ENCODE peak calls at places on chromosome 6, in ten cellular contexts. One of them, this sample, is unnamed.

GRCh38 chr6:146543940-146544661 is 468 bp downstream of the RAB32 start:
- DNase-seq in heart right ventricle: no peak
- DNase-seq in endothelial cell: peak
- DNase-seq in K562: no peak
- DNase-seq in epithelial cell of esophagus: peak
- DNase-seq in psoas muscle: peak
- DNase-seq in lower lobe of right lung: peak
- DNase-seq in natural killer cell: no peak
- DNase-seq in activated B cell treated with CpG ODN at 0.5 μM for 24 hours: no peak
- DNase-seq in PC-9: no peak
- DNase-seq in this sample: peak

GRCh38 chr6:156280131-156280530 is 497.0 kb upstream of the ARID1B start:
- DNase-seq in K562: no peak
- DNase-seq in PC-9: no peak
- DNase-seq in lower lobe of right lung: no peak
- DNase-seq in epithelial cell of esophagus: no peak
- DNase-seq in heart right ventricle: no peak
- DNase-seq in endothelial cell: no peak
- DNase-seq in activated B cell treated with CpG ODN at 0.5 μM for 24 hours: no peak
- DNase-seq in psoas muscle: no peak
- DNase-seq in natural killer cell: no peak
- DNase-seq in this sample: no peak

GRCh38 chr6:117555882-117556498 is 46.3 kb downstream of the GOPC start:
- DNase-seq in PC-9: peak
- DNase-seq in activated B cell treated with CpG ODN at 0.5 μM for 24 hours: no peak
- DNase-seq in endothelial cell: peak
- DNase-seq in natural killer cell: peak
- DNase-seq in epithelial cell of esophagus: peak
- DNase-seq in lower lobe of right lung: no peak
- DNase-seq in heart right ventricle: no peak
- DNase-seq in psoas muscle: no peak
- DNase-seq in K562: no peak
- DNase-seq in this sample: peak

GRCh38 chr6:70956451-70957283 is at the start of gene B3GAT2:
- DNase-seq in K562: no peak
- DNase-seq in lower lobe of right lung: no peak
- DNase-seq in heart right ventricle: no peak
- DNase-seq in activated B cell treated with CpG ODN at 0.5 μM for 24 hours: peak
- DNase-seq in endothelial cell: peak
- DNase-seq in PC-9: no peak
- DNase-seq in psoas muscle: no peak
- DNase-seq in natural killer cell: no peak
- DNase-seq in epithelial cell of esophagus: peak
- DNase-seq in this sample: peak

GRCh38 chr6:114144887-114145851 is 174.2 kb upstream of the HDAC2 start:
- DNase-seq in endothelial cell: no peak
- DNase-seq in PC-9: peak
- DNase-seq in K562: no peak
- DNase-seq in activated B cell treated with CpG ODN at 0.5 μM for 24 hours: no peak
- DNase-seq in natural killer cell: no peak
- DNase-seq in psoas muscle: no peak
- DNase-seq in epithelial cell of esophagus: no peak
- DNase-seq in lower lobe of right lung: no peak
- DNase-seq in heart right ventricle: no peak
- DNase-seq in this sample: no peak

GRCh38 chr6:134303903-134304302 is 14.0 kb downstream of the SGK1 start:
- DNase-seq in natural killer cell: no peak
- DNase-seq in heart right ventricle: no peak
- DNase-seq in psoas muscle: no peak
- DNase-seq in PC-9: no peak
- DNase-seq in endothelial cell: no peak
- DNase-seq in activated B cell treated with CpG ODN at 0.5 μM for 24 hours: no peak
- DNase-seq in lower lobe of right lung: no peak
- DNase-seq in epithelial cell of esophagus: no peak
- DNase-seq in K562: no peak
- DNase-seq in this sample: no peak

GRCh38 chr6:17867880-17868279 is 119.6 kb downstream of the KIF13A start:
- DNase-seq in psoas muscle: no peak
- DNase-seq in lower lobe of right lung: no peak
- DNase-seq in activated B cell treated with CpG ODN at 0.5 μM for 24 hours: no peak
- DNase-seq in endothelial cell: no peak
- DNase-seq in PC-9: peak
- DNase-seq in heart right ventricle: no peak
- DNase-seq in epithelial cell of esophagus: peak
- DNase-seq in K562: no peak
- DNase-seq in natural killer cell: no peak
- DNase-seq in this sample: no peak

GRCh38 chr6:33771342-33772113 is 17.4 kb downstream of the LEMD2 start:
- DNase-seq in natural killer cell: peak
- DNase-seq in endothelial cell: peak
- DNase-seq in K562: peak
- DNase-seq in activated B cell treated with CpG ODN at 0.5 μM for 24 hours: peak
- DNase-seq in heart right ventricle: peak
- DNase-seq in epithelial cell of esophagus: peak
- DNase-seq in lower lobe of right lung: peak
- DNase-seq in PC-9: peak
- DNase-seq in psoas muscle: peak
- DNase-seq in this sample: peak

GRCh38 chr6:128487055-128487454 is 33.3 kb downstream of the PTPRK start:
- DNase-seq in natural killer cell: no peak
- DNase-seq in psoas muscle: no peak
- DNase-seq in K562: no peak
- DNase-seq in lower lobe of right lung: no peak
- DNase-seq in endothelial cell: no peak
- DNase-seq in heart right ventricle: no peak
- DNase-seq in epithelial cell of esophagus: no peak
- DNase-seq in PC-9: no peak
- DNase-seq in activated B cell treated with CpG ODN at 0.5 μM for 24 hours: no peak
- DNase-seq in this sample: no peak

GRCh38 chr6:164417537-164417936 is 891.9 kb downstream of the C6orf118 start:
- DNase-seq in activated B cell treated with CpG ODN at 0.5 μM for 24 hours: no peak
- DNase-seq in natural killer cell: no peak
- DNase-seq in psoas muscle: no peak
- DNase-seq in epithelial cell of esophagus: no peak
- DNase-seq in PC-9: no peak
- DNase-seq in heart right ventricle: no peak
- DNase-seq in K562: no peak
- DNase-seq in endothelial cell: no peak
- DNase-seq in lower lobe of right lung: no peak
- DNase-seq in this sample: no peak
- TF ChIP-seq CTCF in activated B cell treated with CpG ODN at 0.5 μM for 24 hours: no peak
- TF ChIP-seq CTCF in natural killer cell: no peak
- TF ChIP-seq CTCF in psoas muscle: no peak
- TF ChIP-seq CTCF in epithelial cell of esophagus: no peak
- TF ChIP-seq CTCF in PC-9: no peak
- TF ChIP-seq CTCF in heart right ventricle: peak
- TF ChIP-seq CTCF in K562: peak
- TF ChIP-seq CTCF in endothelial cell: no peak
- TF ChIP-seq CTCF in lower lobe of right lung: no peak
- TF ChIP-seq CTCF in this sample: no peak

GRCh38 chr6:160412993-160413392 is 64.8 kb downstream of the SLC22A3 start:
- DNase-seq in natural killer cell: no peak
- DNase-seq in endothelial cell: no peak
- DNase-seq in epithelial cell of esophagus: no peak
- DNase-seq in lower lobe of right lung: no peak
- DNase-seq in heart right ventricle: no peak
- DNase-seq in K562: no peak
- DNase-seq in PC-9: no peak
- DNase-seq in activated B cell treated with CpG ODN at 0.5 μM for 24 hours: no peak
- DNase-seq in psoas muscle: no peak
- DNase-seq in this sample: no peak
- TF ChIP-seq CTCF in natural killer cell: no peak
- TF ChIP-seq CTCF in endothelial cell: no peak
- TF ChIP-seq CTCF in epithelial cell of esophagus: no peak
- TF ChIP-seq CTCF in lower lobe of right lung: no peak
- TF ChIP-seq CTCF in heart right ventricle: no peak
- TF ChIP-seq CTCF in K562: no peak
- TF ChIP-seq CTCF in PC-9: no peak
- TF ChIP-seq CTCF in activated B cell treated with CpG ODN at 0.5 μM for 24 hours: no peak
- TF ChIP-seq CTCF in psoas muscle: no peak
- TF ChIP-seq CTCF in this sample: no peak

DNA sequence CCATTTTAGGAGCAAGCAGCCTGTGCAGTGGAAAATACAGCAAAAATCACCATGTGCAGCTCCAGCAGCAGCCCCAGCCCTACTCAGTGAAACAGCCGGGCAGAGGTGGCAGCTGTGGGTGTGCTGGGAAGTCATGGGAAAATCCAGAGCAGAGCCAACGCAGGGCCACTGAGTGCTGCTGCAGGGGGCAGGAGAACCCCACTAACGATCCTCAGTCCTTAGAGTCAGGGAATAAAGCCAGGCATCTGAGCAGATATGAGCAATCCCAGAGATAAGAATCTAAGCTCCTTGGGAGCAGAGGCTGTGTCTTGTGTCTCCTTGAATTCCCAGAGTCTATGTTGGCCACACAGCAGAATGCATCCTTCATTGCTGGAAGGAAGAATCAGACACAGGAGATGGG is 493.1 kb upstream of the MAP3K7 start:
- DNase-seq in PC-9: no peak
- DNase-seq in endothelial cell: no peak
- DNase-seq in K562: no peak
- DNase-seq in heart right ventricle: no peak
- DNase-seq in natural killer cell: no peak
- DNase-seq in activated B cell treated with CpG ODN at 0.5 μM for 24 hours: no peak
- DNase-seq in epithelial cell of esophagus: no peak
- DNase-seq in lower lobe of right lung: no peak
- DNase-seq in psoas muscle: no peak
- DNase-seq in this sample: no peak
- TF ChIP-seq CTCF in PC-9: no peak
- TF ChIP-seq CTCF in endothelial cell: no peak
- TF ChIP-seq CTCF in K562: no peak
- TF ChIP-seq CTCF in heart right ventricle: no peak
- TF ChIP-seq CTCF in natural killer cell: no peak
- TF ChIP-seq CTCF in activated B cell treated with CpG ODN at 0.5 μM for 24 hours: no peak
- TF ChIP-seq CTCF in epithelial cell of esophagus: no peak
- TF ChIP-seq CTCF in lower lobe of right lung: no peak
- TF ChIP-seq CTCF in psoas muscle: no peak
- TF ChIP-seq CTCF in this sample: no peak

GRCh38 chr6:132264101-132264500 is 137.2 kb downstream of the MOXD1 start:
- DNase-seq in heart right ventricle: no peak
- DNase-seq in lower lobe of right lung: no peak
- DNase-seq in activated B cell treated with CpG ODN at 0.5 μM for 24 hours: no peak
- DNase-seq in PC-9: no peak
- DNase-seq in natural killer cell: no peak
- DNase-seq in K562: no peak
- DNase-seq in psoas muscle: no peak
- DNase-seq in epithelial cell of esophagus: no peak
- DNase-seq in endothelial cell: no peak
- DNase-seq in this sample: no peak

GRCh38 chr6:132261354-132261753 is 139.9 kb downstream of the MOXD1 start:
- DNase-seq in epithelial cell of esophagus: peak
- DNase-seq in endothelial cell: no peak
- DNase-seq in psoas muscle: no peak
- DNase-seq in PC-9: no peak
- DNase-seq in natural killer cell: no peak
- DNase-seq in lower lobe of right lung: no peak
- DNase-seq in heart right ventricle: no peak
- DNase-seq in activated B cell treated with CpG ODN at 0.5 μM for 24 hours: no peak
- DNase-seq in K562: no peak
- DNase-seq in this sample: no peak

GRCh38 chr6:132257561-132257960 is 143.7 kb downstream of the MOXD1 start:
- DNase-seq in epithelial cell of esophagus: peak
- DNase-seq in K562: no peak
- DNase-seq in heart right ventricle: no peak
- DNase-seq in psoas muscle: no peak
- DNase-seq in activated B cell treated with CpG ODN at 0.5 μM for 24 hours: no peak
- DNase-seq in natural killer cell: no peak
- DNase-seq in endothelial cell: no peak
- DNase-seq in PC-9: no peak
- DNase-seq in lower lobe of right lung: no peak
- DNase-seq in this sample: no peak

GRCh38 chr6:132256457-132256856 is 144.8 kb downstream of the MOXD1 start:
- DNase-seq in natural killer cell: no peak
- DNase-seq in activated B cell treated with CpG ODN at 0.5 μM for 24 hours: no peak
- DNase-seq in heart right ventricle: no peak
- DNase-seq in psoas muscle: no peak
- DNase-seq in epithelial cell of esophagus: no peak
- DNase-seq in endothelial cell: no peak
- DNase-seq in K562: no peak
- DNase-seq in lower lobe of right lung: no peak
- DNase-seq in PC-9: no peak
- DNase-seq in this sample: no peak

GRCh38 chr6:132259070-132259469 is 142.2 kb downstream of the MOXD1 start:
- DNase-seq in psoas muscle: no peak
- DNase-seq in epithelial cell of esophagus: peak
- DNase-seq in natural killer cell: no peak
- DNase-seq in lower lobe of right lung: no peak
- DNase-seq in endothelial cell: no peak
- DNase-seq in activated B cell treated with CpG ODN at 0.5 μM for 24 hours: no peak
- DNase-seq in K562: no peak
- DNase-seq in heart right ventricle: no peak
- DNase-seq in PC-9: no peak
- DNase-seq in this sample: no peak
- TF ChIP-seq CTCF in psoas muscle: no peak
- TF ChIP-seq CTCF in epithelial cell of esophagus: peak
- TF ChIP-seq CTCF in natural killer cell: no peak
- TF ChIP-seq CTCF in lower lobe of right lung: no peak
- TF ChIP-seq CTCF in endothelial cell: peak
- TF ChIP-seq CTCF in activated B cell treated with CpG ODN at 0.5 μM for 24 hours: no peak
- TF ChIP-seq CTCF in K562: no peak
- TF ChIP-seq CTCF in heart right ventricle: no peak
- TF ChIP-seq CTCF in PC-9: peak
- TF ChIP-seq CTCF in this sample: peak

GRCh38 chr6:155262655-155263054 is 1.2 kb upstream of the CLDN20 start:
- DNase-seq in epithelial cell of esophagus: no peak
- DNase-seq in activated B cell treated with CpG ODN at 0.5 μM for 24 hours: no peak
- DNase-seq in heart right ventricle: no peak
- DNase-seq in psoas muscle: no peak
- DNase-seq in natural killer cell: no peak
- DNase-seq in PC-9: no peak
- DNase-seq in lower lobe of right lung: no peak
- DNase-seq in endothelial cell: no peak
- DNase-seq in K562: no peak
- DNase-seq in this sample: no peak

GRCh38 chr6:155260686-155261085 is 3.1 kb upstream of the CLDN20 start:
- DNase-seq in psoas muscle: no peak
- DNase-seq in epithelial cell of esophagus: no peak
- DNase-seq in activated B cell treated with CpG ODN at 0.5 μM for 24 hours: no peak
- DNase-seq in endothelial cell: no peak
- DNase-seq in K562: no peak
- DNase-seq in natural killer cell: no peak
- DNase-seq in PC-9: no peak
- DNase-seq in heart right ventricle: no peak
- DNase-seq in lower lobe of right lung: no peak
- DNase-seq in this sample: no peak

GRCh38 chr6:155259202-155259601 is 4.6 kb upstream of the CLDN20 start:
- DNase-seq in psoas muscle: no peak
- DNase-seq in endothelial cell: no peak
- DNase-seq in PC-9: no peak
- DNase-seq in activated B cell treated with CpG ODN at 0.5 μM for 24 hours: no peak
- DNase-seq in epithelial cell of esophagus: no peak
- DNase-seq in heart right ventricle: no peak
- DNase-seq in K562: no peak
- DNase-seq in natural killer cell: no peak
- DNase-seq in lower lobe of right lung: no peak
- DNase-seq in this sample: no peak

GRCh38 chr6:155259897-155260296 is 3.9 kb upstream of the CLDN20 start:
- DNase-seq in heart right ventricle: no peak
- DNase-seq in natural killer cell: no peak
- DNase-seq in psoas muscle: no peak
- DNase-seq in epithelial cell of esophagus: no peak
- DNase-seq in K562: no peak
- DNase-seq in activated B cell treated with CpG ODN at 0.5 μM for 24 hours: no peak
- DNase-seq in PC-9: no peak
- DNase-seq in endothelial cell: no peak
- DNase-seq in lower lobe of right lung: no peak
- DNase-seq in this sample: no peak

GRCh38 chr6:155261146-155261900 is 2.5 kb upstream of the CLDN20 start:
- DNase-seq in lower lobe of right lung: no peak
- DNase-seq in PC-9: no peak
- DNase-seq in K562: no peak
- DNase-seq in endothelial cell: no peak
- DNase-seq in natural killer cell: no peak
- DNase-seq in psoas muscle: no peak
- DNase-seq in activated B cell treated with CpG ODN at 0.5 μM for 24 hours: no peak
- DNase-seq in epithelial cell of esophagus: no peak
- DNase-seq in heart right ventricle: no peak
- DNase-seq in this sample: no peak
- TF ChIP-seq CTCF in lower lobe of right lung: no peak
- TF ChIP-seq CTCF in PC-9: no peak
- TF ChIP-seq CTCF in K562: no peak
- TF ChIP-seq CTCF in endothelial cell: no peak
- TF ChIP-seq CTCF in natural killer cell: no peak
- TF ChIP-seq CTCF in psoas muscle: no peak
- TF ChIP-seq CTCF in activated B cell treated with CpG ODN at 0.5 μM for 24 hours: no peak
- TF ChIP-seq CTCF in epithelial cell of esophagus: peak
- TF ChIP-seq CTCF in heart right ventricle: no peak
- TF ChIP-seq CTCF in this sample: peak

This sample was measured in progenitor cell of endocrine pancreas.